ENCODE peak calls at places on chromosomes 4 and X, in eight cellular contexts. A is foreskin fibroblast; F is effector memory CD4-positive, alpha-beta T cell; U is cardiac muscle cell; E is A549; S is aorta; Y is endothelial cell of umbilical vein; M is thoracic aorta. Q is an unnamed sample.

GRCh38 chr4:98055800-98056501 is 87.3 kb downstream of the STPG2 start:
- DNase-seq in A (no peak), F (no peak), U (no peak), E (no peak), S (peak), Y (no peak), M (no peak), Q (no peak)

GRCh38 chr4:96093057-96093456 is 253.2 kb downstream of the PDHA2 start:
- DNase-seq in A (no peak), F (no peak), U (no peak), E (no peak), S (no peak), Y (no peak), M (no peak), Q (no peak)

GRCh38 chr4:3302164-3302785 is 9.5 kb downstream of the RGS12 start:
- DNase-seq in A (no peak), F (peak), U (no peak), E (no peak), S (peak), Y (peak), M (no peak), Q (peak)

GRCh38 chr4:128060620-128061565 is at the start of gene LARP1B:
- DNase-seq in A (peak), F (peak), U (peak), E (peak), S (peak), Y (peak), M (peak), Q (peak)

GRCh38 chr4:106687026-106687425 is 318.4 kb upstream of the GIMD1 start:
- DNase-seq in A (peak), F (no peak), U (no peak), E (no peak), S (no peak), Y (no peak), M (no peak), Q (no peak)

GRCh38 chrX:13110427-13111324 is 66.3 kb upstream of the FAM9C start:
- DNase-seq in A (peak), F (no peak), U (no peak), E (peak), S (no peak), Y (peak), M (no peak), Q (peak)

GRCh38 chr4:14783011-14783877 is 219.0 kb upstream of the CPEB2 start:
- DNase-seq in A (peak), F (no peak), U (peak), E (no peak), S (no peak), Y (no peak), M (no peak), Q (peak)

GRCh38 chrX:39726810-39727209 is 370.9 kb downstream of the BCOR start:
- DNase-seq in A (peak), F (no peak), U (no peak), E (no peak), S (no peak), Y (peak), M (no peak), Q (peak)

GRCh38 chr4:47531241-47531953 is 46.3 kb downstream of the ATP10D start:
- DNase-seq in A (peak), F (peak), U (no peak), E (no peak), S (peak), Y (peak), M (no peak), Q (no peak)

GRCh38 chr4:10186228-10187214 is 69.9 kb upstream of the WDR1 start:
- DNase-seq in A (peak), F (no peak), U (peak), E (no peak), S (no peak), Y (no peak), M (no peak), Q (no peak)

GRCh38 chr4:38177792-38178665 is 217.8 kb downstream of the PTTG2 start:
- DNase-seq in A (peak), F (no peak), U (no peak), E (no peak), S (peak), Y (no peak), M (no peak), Q (no peak)

GRCh38 chr4:144647095-144647959 is 1.4 kb downstream of the HHIP start:
- DNase-seq in A (peak), F (no peak), U (no peak), E (peak), S (no peak), Y (peak), M (no peak), Q (no peak)

GRCh38 chr4:147830987-147831386 is 99.1 kb downstream of the ARHGAP10 start:
- DNase-seq in A (peak), F (no peak), U (no peak), E (no peak), S (no peak), Y (peak), M (no peak), Q (peak)

GRCh38 chr4:147828361-147828760 is 96.5 kb downstream of the ARHGAP10 start:
- DNase-seq in A (peak), F (no peak), U (no peak), E (no peak), S (no peak), Y (no peak), M (no peak), Q (peak)

GRCh38 chr4:147831452-147832192 is 99.7 kb downstream of the ARHGAP10 start:
- DNase-seq in A (peak), F (no peak), U (no peak), E (peak), S (peak), Y (peak), M (peak), Q (peak)

GRCh38 chr4:147830102-147830463 is 98.2 kb downstream of the ARHGAP10 start:
- DNase-seq in A (no peak), F (no peak), U (no peak), E (no peak), S (no peak), Y (no peak), M (no peak), Q (no peak)

DNA sequence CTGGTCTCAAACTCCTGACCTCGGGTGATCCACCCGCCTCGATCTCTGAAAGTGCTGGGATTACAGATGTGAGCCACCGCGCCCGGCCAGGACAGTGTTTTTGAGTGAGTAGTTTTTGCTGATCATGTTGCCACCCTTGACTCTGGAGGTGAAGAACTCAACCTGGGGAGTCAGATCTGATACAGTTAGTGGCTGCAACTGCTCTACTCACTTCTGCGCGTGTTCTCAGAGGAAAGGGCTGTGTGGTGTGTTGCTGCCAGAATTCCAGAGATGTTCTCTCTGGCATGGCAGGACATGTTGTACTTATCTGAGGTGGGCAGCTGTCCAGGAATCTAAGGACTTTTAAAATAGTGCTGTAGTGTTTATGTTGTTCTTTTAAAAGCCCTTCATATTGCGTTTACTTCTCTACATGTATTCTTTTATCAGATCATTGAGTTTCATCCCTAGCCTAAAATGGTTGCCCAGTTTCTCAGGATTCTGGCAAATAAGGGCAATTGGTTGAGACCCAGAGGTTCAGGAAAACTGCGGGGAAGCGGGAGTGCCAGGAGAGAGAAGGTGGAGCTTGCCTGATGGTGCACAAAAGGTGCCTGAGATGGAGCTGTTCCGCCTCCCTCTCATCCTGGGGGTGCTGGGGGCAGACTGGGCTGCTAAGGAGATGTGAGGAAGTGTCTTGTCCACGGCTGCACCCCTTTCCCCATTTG is 97.7 kb downstream of the ARHGAP10 start:
- DNase-seq in A (peak), F (no peak), U (peak), E (no peak), S (no peak), Y (no peak), M (no peak), Q (no peak)
- H3K4me3 ChIP-seq in A (no peak), F (no peak), U (no peak), E (no peak), S (no peak), Y (no peak), M (peak), Q (no peak)

DNA sequence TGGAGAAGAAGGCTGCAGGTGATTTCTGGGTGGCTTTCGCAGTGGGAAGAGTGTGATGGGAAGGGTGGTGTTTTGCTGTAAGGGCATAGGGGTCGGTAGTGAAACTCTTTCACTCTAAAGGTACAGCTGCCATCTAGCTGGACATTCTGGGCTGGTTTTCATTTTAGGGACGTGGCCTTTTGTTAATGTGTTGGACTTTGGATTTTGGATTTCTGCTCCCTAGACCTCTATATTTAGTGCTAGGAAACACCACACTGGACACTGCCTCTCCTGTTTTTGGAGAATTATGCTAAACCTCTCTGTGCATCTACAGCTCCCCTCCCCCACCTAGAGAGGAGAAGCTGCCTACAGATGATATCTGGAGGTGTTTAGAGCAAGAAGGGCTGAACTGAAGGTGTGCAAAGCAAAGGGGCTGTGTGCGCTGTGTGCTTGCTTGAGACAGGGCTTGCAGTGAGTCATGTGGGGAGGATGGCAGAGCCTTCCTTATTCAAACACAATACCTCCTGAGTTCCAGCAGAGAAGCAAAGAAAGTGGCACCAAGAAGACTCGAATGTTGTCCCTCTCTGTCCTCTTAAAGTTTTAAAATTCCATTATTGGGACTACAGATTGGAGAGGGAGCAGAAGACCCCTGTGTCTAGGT is 47.9 kb downstream of the STARD8 start:
- DNase-seq in A (no peak), F (no peak), U (no peak), E (peak), S (no peak), Y (no peak), M (no peak), Q (no peak)
- H3K4me3 ChIP-seq in A (no peak), F (no peak), U (no peak), E (no peak), S (no peak), Y (no peak), M (peak), Q (no peak)

GRCh38 chr4:94635172-94635571 is 122.6 kb upstream of the BMPR1B start:
- DNase-seq in A (peak), F (no peak), U (no peak), E (no peak), S (no peak), Y (no peak), M (no peak), Q (no peak)
- H3K4me3 ChIP-seq in A (no peak), F (no peak), U (no peak), E (no peak), S (no peak), Y (no peak), M (no peak), Q (no peak)

GRCh38 chr4:185282968-185283367 is 73.6 kb downstream of the SNX25 start:
- DNase-seq in A (peak), F (no peak), U (no peak), E (peak), S (no peak), Y (no peak), M (no peak), Q (peak)

GRCh38 chr4:185286571-185286970 is 77.2 kb downstream of the SNX25 start:
- DNase-seq in A (peak), F (no peak), U (no peak), E (no peak), S (no peak), Y (no peak), M (no peak), Q (no peak)

GRCh38 chr4:185280608-185281007 is 71.2 kb downstream of the SNX25 start:
- DNase-seq in A (no peak), F (no peak), U (no peak), E (no peak), S (no peak), Y (no peak), M (no peak), Q (no peak)

GRCh38 chr4:185285632-185286393 is 76.4 kb downstream of the SNX25 start:
- DNase-seq in A (no peak), F (no peak), U (no peak), E (no peak), S (no peak), Y (no peak), M (no peak), Q (no peak)

GRCh38 chr4:185283723-185284122 is 74.3 kb downstream of the SNX25 start:
- DNase-seq in A (peak), F (no peak), U (no peak), E (no peak), S (no peak), Y (peak), M (no peak), Q (no peak)
- H3K4me3 ChIP-seq in A (no peak), F (no peak), U (no peak), E (no peak), S (no peak), Y (no peak), M (no peak), Q (no peak)

DNA sequence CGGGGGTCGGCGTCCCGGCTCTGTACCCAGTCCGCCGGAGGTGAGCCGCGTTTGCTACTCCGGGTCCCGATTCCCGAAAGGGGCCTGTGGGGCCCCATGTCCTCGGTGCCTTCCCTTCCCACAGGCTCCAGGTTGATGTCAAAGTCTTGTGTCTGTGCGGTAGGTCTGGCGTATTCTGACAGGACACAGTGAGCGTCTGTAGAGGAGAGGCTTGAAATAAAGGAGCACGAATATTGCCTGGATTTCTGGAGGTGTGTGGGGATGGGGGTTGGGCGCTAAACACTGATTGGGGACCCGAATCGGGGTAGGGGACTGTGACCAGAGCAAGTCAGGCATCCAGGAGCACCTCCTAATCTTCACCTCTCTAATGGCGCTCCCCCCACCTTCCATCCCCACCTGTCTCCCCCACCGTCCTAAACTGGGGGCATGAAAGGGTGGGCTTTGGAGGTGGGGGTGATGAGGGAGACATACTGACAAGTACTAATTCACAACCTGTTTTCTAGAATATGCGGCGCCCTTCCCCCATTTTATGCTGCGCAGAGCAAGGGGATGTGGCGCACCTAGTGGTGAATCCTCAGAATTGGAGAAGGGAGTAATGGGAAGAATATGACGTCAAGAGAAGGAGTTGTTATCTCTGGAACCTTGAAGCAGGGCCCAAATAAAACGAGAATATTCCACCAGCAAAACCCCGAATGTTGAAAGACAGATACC is 874 bp downstream of the GPRASP2 start:
- DNase-seq in A (peak), F (no peak), U (peak), E (peak), S (peak), Y (peak), M (no peak), Q (peak)
- H3K4me3 ChIP-seq in A (peak), F (peak), U (peak), E (peak), S (peak), Y (peak), M (peak), Q (peak)

Q was measured in MG63.